ENCODE peak calls at places on chromosomes 16 and 17, in four cellular contexts. One of them, this sample, is unnamed.

GRCh38 chr16:57818377-57819055 is 16.2 kb upstream of the KIFC3 start:
- DNase-seq in substantia nigra: no peak
- DNase-seq in NCI-H748 treated with DMSO at 0.1 percent for 48 hours: peak; percentile 73
- DNase-seq in AG08395: no peak
- DNase-seq in this sample: no peak

GRCh38 chr17:17666111-17666714 is 15.0 kb upstream of the RAI1 start:
- DNase-seq in substantia nigra: no peak
- DNase-seq in NCI-H748 treated with DMSO at 0.1 percent for 48 hours: no peak
- DNase-seq in AG08395: peak; percentile 72
- DNase-seq in this sample: no peak

GRCh38 chr16:35431829-35432663 is 1972.6 kb downstream of the TP53TG3F start:
- DNase-seq in substantia nigra: peak; percentile 7
- DNase-seq in NCI-H748 treated with DMSO at 0.1 percent for 48 hours: no peak
- DNase-seq in AG08395: no peak
- DNase-seq in this sample: no peak

GRCh38 chr16:75948441-75948840 is 222.2 kb upstream of the CPHXL start:
- DNase-seq in substantia nigra: no peak
- DNase-seq in NCI-H748 treated with DMSO at 0.1 percent for 48 hours: no peak
- DNase-seq in AG08395: no peak
- DNase-seq in this sample: no peak

GRCh38 chr16:56547120-56547948 is 17.5 kb upstream of the MT4 start:
- DNase-seq in substantia nigra: peak; percentile 80
- DNase-seq in NCI-H748 treated with DMSO at 0.1 percent for 48 hours: no peak
- DNase-seq in AG08395: peak; percentile 64
- DNase-seq in this sample: peak; percentile 70

GRCh38 chr17:60327870-60328362 is 64.0 kb downstream of the USP32 start:
- DNase-seq in substantia nigra: no peak
- DNase-seq in NCI-H748 treated with DMSO at 0.1 percent for 48 hours: no peak
- DNase-seq in AG08395: no peak
- DNase-seq in this sample: no peak

GRCh38 chr16:89170346-89171215 is 967 bp upstream of the CDH15 start:
- DNase-seq in substantia nigra: no peak
- DNase-seq in NCI-H748 treated with DMSO at 0.1 percent for 48 hours: peak; percentile 41
- DNase-seq in AG08395: no peak
- DNase-seq in this sample: no peak

GRCh38 chr17:49901460-49902331 is 53.8 kb upstream of the TAC4 start:
- DNase-seq in substantia nigra: no peak
- DNase-seq in NCI-H748 treated with DMSO at 0.1 percent for 48 hours: no peak
- DNase-seq in AG08395: no peak
- DNase-seq in this sample: no peak

GRCh38 chr17:81703747-81704654 is 834 bp downstream of the MRPL12 start:
- DNase-seq in substantia nigra: no peak
- DNase-seq in NCI-H748 treated with DMSO at 0.1 percent for 48 hours: no peak
- DNase-seq in AG08395: no peak
- DNase-seq in this sample: no peak

GRCh38 chr17:61338000-61338864 is 61.4 kb upstream of the TBX2 start:
- DNase-seq in substantia nigra: no peak
- DNase-seq in NCI-H748 treated with DMSO at 0.1 percent for 48 hours: no peak
- DNase-seq in AG08395: peak; percentile 76
- DNase-seq in this sample: no peak

GRCh38 chr16:1451702-1452392 is 7.5 kb upstream of the CCDC154 start:
- DNase-seq in substantia nigra: no peak
- DNase-seq in NCI-H748 treated with DMSO at 0.1 percent for 48 hours: no peak
- DNase-seq in AG08395: no peak
- DNase-seq in this sample: no peak

GRCh38 chr17:82492647-82493516 is 26.6 kb upstream of the FOXK2 start:
- DNase-seq in substantia nigra: no peak
- DNase-seq in NCI-H748 treated with DMSO at 0.1 percent for 48 hours: no peak
- DNase-seq in AG08395: peak; percentile 68
- DNase-seq in this sample: no peak

GRCh38 chr17:82970818-82971610 is 108.4 kb upstream of the METRNL start:
- DNase-seq in substantia nigra: no peak
- DNase-seq in NCI-H748 treated with DMSO at 0.1 percent for 48 hours: no peak
- DNase-seq in AG08395: no peak
- DNase-seq in this sample: no peak

GRCh38 chr17:8256291-8256690 is 7.2 kb downstream of the PFAS start:
- DNase-seq in substantia nigra: no peak
- DNase-seq in NCI-H748 treated with DMSO at 0.1 percent for 48 hours: no peak
- DNase-seq in AG08395: no peak
- DNase-seq in this sample: no peak

This sample was measured in amygdala.